ENCODE peak calls at places on chromosomes 2 and 18, in five cellular contexts. One of them, this sample, is unnamed.

GRCh38 chr2:25383806-25384205 is 42.1 kb upstream of the DNMT3A start:
- DNase-seq in brain microvascular endothelial cell: no peak
- DNase-seq in CD8-positive, alpha-beta T cell: no peak
- DNase-seq in activated CD8-positive, alpha-beta T cell treated with anti-CD3 and anti-CD28 coated beads, Interleukin-2, amount 10 ng/mL, durations not matched to agents 7 days and 5 days: no peak
- DNase-seq in KG1: no peak
- DNase-seq in this sample: no peak

GRCh38 chr18:51107082-51107481 is 77.1 kb downstream of the SMAD4 start:
- DNase-seq in KG1: no peak
- DNase-seq in brain microvascular endothelial cell: no peak
- DNase-seq in activated CD8-positive, alpha-beta T cell treated with anti-CD3 and anti-CD28 coated beads, Interleukin-2, amount 10 ng/mL, durations not matched to agents 7 days and 5 days: no peak
- DNase-seq in CD8-positive, alpha-beta T cell: no peak
- DNase-seq in this sample: peak; percentile 21

GRCh38 chr2:36376319-36376765 is 20.8 kb downstream of the CRIM1 start:
- DNase-seq in brain microvascular endothelial cell: no peak
- DNase-seq in activated CD8-positive, alpha-beta T cell treated with anti-CD3 and anti-CD28 coated beads, Interleukin-2, amount 10 ng/mL, durations not matched to agents 7 days and 5 days: no peak
- DNase-seq in KG1: no peak
- DNase-seq in CD8-positive, alpha-beta T cell: no peak
- DNase-seq in this sample: no peak

GRCh38 chr2:85811850-85812735 is 58.3 kb downstream of the ATOH8 start:
- DNase-seq in brain microvascular endothelial cell: no peak
- DNase-seq in KG1: no peak
- DNase-seq in CD8-positive, alpha-beta T cell: no peak
- DNase-seq in activated CD8-positive, alpha-beta T cell treated with anti-CD3 and anti-CD28 coated beads, Interleukin-2, amount 10 ng/mL, durations not matched to agents 7 days and 5 days: no peak
- DNase-seq in this sample: no peak

GRCh38 chr2:98828793-98829371 is 98.0 kb upstream of the MGAT4A start:
- DNase-seq in KG1: no peak
- DNase-seq in brain microvascular endothelial cell: no peak
- DNase-seq in CD8-positive, alpha-beta T cell: no peak
- DNase-seq in activated CD8-positive, alpha-beta T cell treated with anti-CD3 and anti-CD28 coated beads, Interleukin-2, amount 10 ng/mL, durations not matched to agents 7 days and 5 days: no peak
- DNase-seq in this sample: no peak

GRCh38 chr2:210162466-210163124 is 8.6 kb downstream of the KANSL1L start:
- DNase-seq in activated CD8-positive, alpha-beta T cell treated with anti-CD3 and anti-CD28 coated beads, Interleukin-2, amount 10 ng/mL, durations not matched to agents 7 days and 5 days: no peak
- DNase-seq in CD8-positive, alpha-beta T cell: no peak
- DNase-seq in KG1: no peak
- DNase-seq in brain microvascular endothelial cell: no peak
- DNase-seq in this sample: no peak

GRCh38 chr2:64950226-64951160 is 38.7 kb upstream of the SLC1A4 start:
- DNase-seq in KG1: no peak
- DNase-seq in activated CD8-positive, alpha-beta T cell treated with anti-CD3 and anti-CD28 coated beads, Interleukin-2, amount 10 ng/mL, durations not matched to agents 7 days and 5 days: no peak
- DNase-seq in CD8-positive, alpha-beta T cell: no peak
- DNase-seq in brain microvascular endothelial cell: no peak
- DNase-seq in this sample: no peak

GRCh38 chr2:19009510-19009909 is 348.9 kb downstream of the OSR1 start:
- DNase-seq in KG1: no peak
- DNase-seq in activated CD8-positive, alpha-beta T cell treated with anti-CD3 and anti-CD28 coated beads, Interleukin-2, amount 10 ng/mL, durations not matched to agents 7 days and 5 days: no peak
- DNase-seq in CD8-positive, alpha-beta T cell: no peak
- DNase-seq in brain microvascular endothelial cell: no peak
- DNase-seq in this sample: no peak

GRCh38 chr18:76490701-76491171 is 4.3 kb downstream of the ZNF516 start:
- DNase-seq in brain microvascular endothelial cell: peak; percentile 26
- DNase-seq in KG1: no peak
- DNase-seq in CD8-positive, alpha-beta T cell: peak; percentile 41
- DNase-seq in activated CD8-positive, alpha-beta T cell treated with anti-CD3 and anti-CD28 coated beads, Interleukin-2, amount 10 ng/mL, durations not matched to agents 7 days and 5 days: peak; percentile 59
- DNase-seq in this sample: no peak

GRCh38 chr2:29157131-29157530 is 41.9 kb downstream of the CLIP4 start:
- DNase-seq in brain microvascular endothelial cell: no peak
- DNase-seq in activated CD8-positive, alpha-beta T cell treated with anti-CD3 and anti-CD28 coated beads, Interleukin-2, amount 10 ng/mL, durations not matched to agents 7 days and 5 days: no peak
- DNase-seq in CD8-positive, alpha-beta T cell: no peak
- DNase-seq in KG1: no peak
- DNase-seq in this sample: no peak

GRCh38 chr18:50334546-50335152 is 40.2 kb upstream of the SKA1 start:
- DNase-seq in activated CD8-positive, alpha-beta T cell treated with anti-CD3 and anti-CD28 coated beads, Interleukin-2, amount 10 ng/mL, durations not matched to agents 7 days and 5 days: no peak
- DNase-seq in brain microvascular endothelial cell: no peak
- DNase-seq in CD8-positive, alpha-beta T cell: no peak
- DNase-seq in KG1: no peak
- DNase-seq in this sample: no peak

GRCh38 chr2:126085396-126085795 is 570.6 kb upstream of the GYPC start:
- DNase-seq in activated CD8-positive, alpha-beta T cell treated with anti-CD3 and anti-CD28 coated beads, Interleukin-2, amount 10 ng/mL, durations not matched to agents 7 days and 5 days: no peak
- DNase-seq in brain microvascular endothelial cell: no peak
- DNase-seq in CD8-positive, alpha-beta T cell: no peak
- DNase-seq in KG1: no peak
- DNase-seq in this sample: no peak

GRCh38 chr18:2826581-2826980 is 20.2 kb upstream of the EMILIN2 start:
- DNase-seq in KG1: no peak
- DNase-seq in CD8-positive, alpha-beta T cell: no peak
- DNase-seq in brain microvascular endothelial cell: no peak
- DNase-seq in activated CD8-positive, alpha-beta T cell treated with anti-CD3 and anti-CD28 coated beads, Interleukin-2, amount 10 ng/mL, durations not matched to agents 7 days and 5 days: no peak
- DNase-seq in this sample: no peak

GRCh38 chr2:82694431-82694830 is 1764.6 kb downstream of the SUCLG1 start:
- DNase-seq in brain microvascular endothelial cell: no peak
- DNase-seq in CD8-positive, alpha-beta T cell: no peak
- DNase-seq in activated CD8-positive, alpha-beta T cell treated with anti-CD3 and anti-CD28 coated beads, Interleukin-2, amount 10 ng/mL, durations not matched to agents 7 days and 5 days: no peak
- DNase-seq in KG1: no peak
- DNase-seq in this sample: no peak

GRCh38 chr2:55123851-55124269 is 73.6 kb upstream of the RTN4 start:
- DNase-seq in CD8-positive, alpha-beta T cell: no peak
- DNase-seq in KG1: no peak
- DNase-seq in activated CD8-positive, alpha-beta T cell treated with anti-CD3 and anti-CD28 coated beads, Interleukin-2, amount 10 ng/mL, durations not matched to agents 7 days and 5 days: no peak
- DNase-seq in brain microvascular endothelial cell: no peak
- DNase-seq in this sample: no peak

GRCh38 chr2:48343571-48344440 is 186.1 kb upstream of the STON1 start:
- DNase-seq in CD8-positive, alpha-beta T cell: no peak
- DNase-seq in KG1: no peak
- DNase-seq in brain microvascular endothelial cell: peak; percentile 71
- DNase-seq in activated CD8-positive, alpha-beta T cell treated with anti-CD3 and anti-CD28 coated beads, Interleukin-2, amount 10 ng/mL, durations not matched to agents 7 days and 5 days: no peak
- DNase-seq in this sample: no peak

GRCh38 chr2:37865640-37866039 is 59.4 kb upstream of the RMDN2 start:
- DNase-seq in activated CD8-positive, alpha-beta T cell treated with anti-CD3 and anti-CD28 coated beads, Interleukin-2, amount 10 ng/mL, durations not matched to agents 7 days and 5 days: no peak
- DNase-seq in KG1: no peak
- DNase-seq in CD8-positive, alpha-beta T cell: no peak
- DNase-seq in brain microvascular endothelial cell: no peak
- DNase-seq in this sample: no peak

GRCh38 chr2:43438858-43439655 is 156.8 kb downstream of the THADA start:
- DNase-seq in KG1: no peak
- DNase-seq in activated CD8-positive, alpha-beta T cell treated with anti-CD3 and anti-CD28 coated beads, Interleukin-2, amount 10 ng/mL, durations not matched to agents 7 days and 5 days: no peak
- DNase-seq in brain microvascular endothelial cell: peak; percentile 42
- DNase-seq in CD8-positive, alpha-beta T cell: no peak
- DNase-seq in this sample: no peak

This sample was measured in CMK.